ENCODE peak calls at places on chromosomes 11 and 22, in five cellular contexts. F is PC-9, Y is skeletal muscle cell, A is mammary epithelial cell, U is sciatic nerve. I is an unnamed sample.

GRCh38 chr22:43110927-43111623 is 525 bp downstream of the BIK start:
- DNase-seq in F (peak), Y (no peak), A (peak), U (no peak), I (peak)

GRCh38 chr11:119222891-119223290 is 16.8 kb downstream of the CBL start:
- DNase-seq in F (no peak), Y (no peak), A (no peak), U (no peak), I (no peak)

GRCh38 chr11:4030197-4030596 is 64.4 kb upstream of the RRM1 start:
- DNase-seq in F (no peak), Y (no peak), A (no peak), U (no peak), I (no peak)

GRCh38 chr11:18312012-18312411 is 9.9 kb downstream of the HPS5 start:
- DNase-seq in F (no peak), Y (no peak), A (peak), U (no peak), I (no peak)

GRCh38 chr11:95924414-95924760 is 480 bp upstream of the MTMR2 start:
- DNase-seq in F (peak), Y (no peak), A (peak), U (no peak), I (no peak)

GRCh38 chr22:36192601-36193000 is 9.0 kb downstream of the APOL4 start:
- DNase-seq in F (no peak), Y (no peak), A (no peak), U (no peak), I (no peak)

GRCh38 chr22:36587289-36588154 is 58.6 kb upstream of the EIF3D start:
- DNase-seq in F (no peak), Y (peak), A (no peak), U (no peak), I (no peak)

GRCh38 chr11:78425436-78425835 is 7.8 kb upstream of the GAB2 start:
- DNase-seq in F (no peak), Y (no peak), A (no peak), U (no peak), I (no peak)

GRCh38 chr22:48135641-48136040 is 1373.2 kb downstream of the TBC1D22A start:
- DNase-seq in F (no peak), Y (no peak), A (no peak), U (no peak), I (no peak)

GRCh38 chr11:96019810-96020747 is 96.2 kb upstream of the MTMR2 start:
- DNase-seq in F (no peak), Y (no peak), A (no peak), U (no peak), I (no peak)

GRCh38 chr11:133978816-133979215 is 22.0 kb upstream of the IGSF9B start:
- DNase-seq in F (no peak), Y (no peak), A (peak), U (no peak), I (no peak)